ENCODE peak calls at places on chromosomes 16 and 17, in four cellular contexts. M is CD8-positive, alpha-beta T cell; P is IMR-90; A is fibroblast of pulmonary artery. H is an unnamed sample.

GRCh38 chr16:86193528-86194193 is 294.7 kb downstream of the IRF8 start:
- DNase-seq in M (no peak), P (no peak), A (no peak), H (no peak)

GRCh38 chr17:33014751-33015150 is 23.1 kb downstream of the SPACA3 start:
- DNase-seq in M (no peak), P (peak; percentile 14), A (no peak), H (no peak)

GRCh38 chr16:61987474-61988012 is 48.7 kb downstream of the CDH8 start:
- DNase-seq in M (no peak), P (no peak), A (no peak), H (no peak)

GRCh38 chr17:41870627-41871026 is 5.4 kb upstream of the KLHL11 start:
- DNase-seq in M (no peak), P (no peak), A (no peak), H (no peak)

GRCh38 chr17:35244345-35245195 is 1.7 kb downstream of the SLFN5 start:
- DNase-seq in M (peak; percentile 74), P (peak; percentile 81), A (peak; percentile 82), H (peak; percentile 43)

GRCh38 chr17:17549732-17550366 is 41.7 kb downstream of the PEMT start:
- DNase-seq in M (no peak), P (no peak), A (no peak), H (no peak)

GRCh38 chr17:17180141-17180603 is 26.0 kb downstream of the PLD6 start:
- DNase-seq in M (no peak), P (no peak), A (no peak), H (no peak)

GRCh38 chr17:37815516-37815915 is 70.7 kb upstream of the HNF1B start:
- DNase-seq in M (no peak), P (no peak), A (no peak), H (no peak)

GRCh38 chr16:17658881-17659280 is 188.1 kb upstream of the XYLT1 start:
- DNase-seq in M (no peak), P (no peak), A (no peak), H (no peak)

GRCh38 chr16:16042076-16042475 is 92.7 kb downstream of the ABCC1 start:
- DNase-seq in M (no peak), P (peak; percentile 88), A (peak; percentile 96), H (no peak)

GRCh38 chr17:78791840-78792709 is 10.0 kb upstream of the CYTH1 start:
- DNase-seq in M (no peak), P (no peak), A (no peak), H (no peak)

GRCh38 chr16:57863434-57864160 is 61.3 kb upstream of the KIFC3 start:
- DNase-seq in M (no peak), P (peak; percentile 79), A (peak; percentile 84), H (peak; percentile 37)

GRCh38 chr16:84418056-84418849 is 49.9 kb downstream of the ATP2C2 start:
- DNase-seq in M (no peak), P (no peak), A (no peak), H (no peak)

GRCh38 chr17:18960241-18960665 is 8.3 kb downstream of the SLC5A10 start:
- DNase-seq in M (no peak), P (no peak), A (no peak), H (no peak)

GRCh38 chr17:36742267-36743000 is 141.1 kb downstream of the MRM1 start:
- DNase-seq in M (no peak), P (no peak), A (no peak), H (no peak)

GRCh38 chr17:36705651-36706436 is 104.5 kb downstream of the MRM1 start:
- DNase-seq in M (no peak), P (peak; percentile 4), A (peak; percentile 49), H (peak; percentile 60)

GRCh38 chr17:7351665-7352558 is at the start of gene KCTD11:
- DNase-seq in M (no peak), P (peak; percentile 88), A (peak; percentile 88), H (peak; percentile 61)

GRCh38 chr17:41816637-41817320 is 4.0 kb downstream of the FKBP10 start:
- DNase-seq in M (no peak), P (no peak), A (no peak), H (no peak)

GRCh38 chr17:69235338-69236058 is 6.9 kb upstream of the ABCA10 start:
- DNase-seq in M (peak; percentile 23), P (peak; percentile 70), A (peak; percentile 94), H (peak; percentile 90)

GRCh38 chr16:28219283-28219682 is 7.5 kb upstream of the XPO6 start:
- DNase-seq in M (no peak), P (peak; percentile 61), A (no peak), H (no peak)

GRCh38 chr17:73503560-73503959 is 140.7 kb downstream of the SDK2 start:
- DNase-seq in M (no peak), P (no peak), A (no peak), H (no peak)

GRCh38 chr16:76081936-76082335 is 195.3 kb upstream of the CNTNAP4 start:
- DNase-seq in M (no peak), P (no peak), A (no peak), H (no peak)

GRCh38 chr16:22194707-22195444 is 11.2 kb upstream of the EEF2K start:
- DNase-seq in M (no peak), P (no peak), A (no peak), H (no peak)

GRCh38 chr16:9874233-9874632 is 308.0 kb downstream of the GRIN2A start:
- DNase-seq in M (no peak), P (no peak), A (no peak), H (no peak)

GRCh38 chr17:80220709-80221215 is 535 bp downstream of the SLC26A11 start:
- DNase-seq in M (no peak), P (no peak), A (no peak), H (peak; percentile 30)

DNA sequence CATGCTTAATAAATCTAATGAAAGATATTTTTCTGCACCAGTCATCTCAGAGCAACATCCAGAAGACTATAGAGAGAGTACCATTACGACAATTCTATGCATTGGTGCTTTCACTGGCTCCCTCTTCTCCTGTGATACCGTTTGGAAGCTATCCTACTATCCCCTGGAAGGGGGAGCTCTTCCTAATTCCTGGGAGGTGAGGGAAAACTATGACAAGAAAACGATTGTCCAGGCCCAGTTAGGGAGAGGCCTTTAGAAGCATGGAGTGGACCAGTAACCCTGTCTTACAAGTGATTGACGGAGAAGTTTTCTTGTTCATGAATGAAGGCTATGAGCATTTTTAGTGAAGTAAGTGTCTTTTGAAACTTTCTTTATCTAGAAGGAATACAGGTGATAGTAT is 150.2 kb downstream of the TANC2 start:
- DNase-seq in M (no peak), P (no peak), A (no peak), H (no peak)
- TF ChIP-seq CTCF in M (no peak), P (peak; percentile 3), A (peak; percentile 5), H (no peak)

GRCh38 chr16:25174285-25174684 is 42.5 kb upstream of the AQP8 start:
- DNase-seq in M (no peak), P (no peak), A (no peak), H (no peak)

GRCh38 chr16:25172831-25173230 is 43.9 kb upstream of the AQP8 start:
- DNase-seq in M (no peak), P (no peak), A (no peak), H (no peak)

GRCh38 chr16:25177831-25178688 is 38.7 kb upstream of the AQP8 start:
- DNase-seq in M (no peak), P (no peak), A (no peak), H (no peak)

GRCh38 chr16:25177512-25177830 is 39.3 kb upstream of the AQP8 start:
- DNase-seq in M (no peak), P (no peak), A (no peak), H (no peak)

GRCh38 chr16:25176136-25176535 is 40.6 kb upstream of the AQP8 start:
- DNase-seq in M (no peak), P (no peak), A (no peak), H (no peak)
- TF ChIP-seq CTCF in M (no peak), P (no peak), A (no peak), H (no peak)

GRCh38 chr17:57892146-57892819 is 42.4 kb upstream of the MRPS23 start:
- DNase-seq in M (peak; percentile 56), P (peak; percentile 84), A (peak; percentile 92), H (peak; percentile 96)

GRCh38 chr17:57894848-57895247 is 45.0 kb upstream of the MRPS23 start:
- DNase-seq in M (no peak), P (no peak), A (no peak), H (no peak)

GRCh38 chr17:57890857-57891232 is 41.0 kb upstream of the MRPS23 start:
- DNase-seq in M (no peak), P (no peak), A (no peak), H (no peak)

GRCh38 chr17:57895382-57896060 is 45.7 kb upstream of the MRPS23 start:
- DNase-seq in M (no peak), P (no peak), A (peak; percentile 40), H (no peak)

DNA sequence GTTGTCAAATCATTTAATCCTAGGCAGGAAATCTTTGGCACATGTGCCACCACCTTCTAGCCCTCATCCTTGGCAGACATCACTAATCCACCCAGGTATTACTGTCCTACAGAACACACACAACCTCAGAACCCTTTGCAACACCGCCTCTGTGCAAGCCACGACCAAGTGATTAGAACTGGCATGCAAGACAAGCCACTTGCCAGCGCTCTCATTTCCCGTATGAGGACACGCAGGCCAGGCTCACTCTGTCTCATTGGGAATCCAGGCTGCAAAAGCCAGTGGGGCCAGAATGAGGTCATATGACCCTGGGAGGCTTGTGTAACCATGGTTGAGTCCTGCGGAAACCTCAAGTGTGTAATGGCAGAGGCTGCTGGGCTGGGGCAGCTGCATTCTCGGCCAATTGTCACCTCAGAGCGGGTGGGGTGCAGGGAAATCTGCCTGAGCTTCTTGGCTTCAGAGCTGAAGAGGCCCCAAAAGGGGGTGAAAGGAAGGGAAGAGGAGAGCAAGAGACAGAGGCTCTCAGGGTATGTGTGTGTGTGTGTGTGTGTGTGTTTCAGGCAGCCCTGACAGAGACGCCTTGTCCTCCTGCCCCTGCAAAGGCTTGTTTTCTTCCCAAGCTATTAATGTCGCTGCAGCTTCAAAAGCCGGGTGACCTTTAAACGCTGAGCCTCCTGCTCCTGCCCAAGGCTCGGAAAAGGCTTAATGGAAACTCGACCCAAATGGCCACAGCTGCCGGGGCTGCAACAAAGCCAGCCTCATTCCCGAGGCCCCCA is 43.2 kb upstream of the MRPS23 start:
- DNase-seq in M (no peak), P (peak; percentile 98), A (peak; percentile 99), H (no peak)
- TF ChIP-seq CTCF in M (peak; percentile 28), P (no peak), A (no peak), H (peak; percentile 25)

GRCh38 chr16:30929167-30929566 is 5.8 kb downstream of the FBXL19 start:
- DNase-seq in M (no peak), P (no peak), A (no peak), H (no peak)

GRCh38 chr16:30931068-30931655 is 7.8 kb downstream of the FBXL19 start:
- DNase-seq in M (no peak), P (no peak), A (no peak), H (no peak)

GRCh38 chr16:30930160-30930571 is 6.8 kb downstream of the FBXL19 start:
- DNase-seq in M (no peak), P (no peak), A (no peak), H (no peak)

GRCh38 chr16:30937692-30938091 is 11.2 kb upstream of the ORAI3 start:
- DNase-seq in M (no peak), P (no peak), A (no peak), H (no peak)

DNA sequence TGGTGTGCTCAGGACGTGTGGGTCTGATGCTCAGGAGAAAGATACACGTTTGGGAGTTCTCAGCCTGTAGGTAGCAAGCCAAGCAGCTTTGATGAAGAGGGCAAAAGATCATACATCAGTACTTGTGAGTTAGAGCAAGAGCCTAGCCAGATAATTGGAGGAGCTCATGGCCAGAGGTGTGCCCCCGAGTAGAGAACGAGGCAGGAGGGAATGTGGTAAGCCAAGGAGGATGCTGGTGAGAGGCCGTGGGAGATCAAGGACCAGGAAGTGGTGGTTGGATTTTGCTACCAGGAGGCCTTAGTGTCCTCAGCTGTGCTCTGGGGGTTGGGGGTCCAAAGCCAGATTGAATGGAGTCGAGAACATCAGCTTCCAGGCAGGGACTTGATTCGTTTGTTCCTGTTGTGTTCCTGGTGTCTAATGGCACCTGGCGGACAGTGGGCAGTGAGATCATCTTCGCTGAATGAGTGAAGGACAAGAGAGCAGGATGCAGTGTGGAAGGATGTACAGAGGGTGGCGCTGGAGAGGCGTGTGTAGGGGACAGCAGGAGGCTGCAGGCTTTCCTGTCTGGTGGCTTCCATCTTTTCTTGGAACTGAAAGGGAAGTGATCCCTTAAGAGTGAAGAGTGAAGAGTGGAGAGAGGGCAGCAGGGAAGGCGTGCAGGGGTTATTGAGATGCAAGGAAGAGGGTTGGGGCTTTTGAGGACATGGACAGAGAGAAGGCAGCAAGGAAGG is 11.6 kb downstream of the FBXL19 start:
- DNase-seq in M (no peak), P (peak; percentile 55), A (peak; percentile 64), H (peak; percentile 81)
- TF ChIP-seq CTCF in M (peak; percentile 16), P (peak; percentile 56), A (peak; percentile 66), H (peak; percentile 31)